ENCODE peak calls at places on chromosomes 3 and 15, in ten cellular contexts. S, N, Y, M, H, K, R, E, T and U are unnamed samples.

GRCh38 chr15:51121118-51121517 is 26.4 kb upstream of the TNFAIP8L3 start:
- DNase-seq in S (no peak), N (no peak), Y (peak; percentile 82), M (no peak), H (no peak), K (no peak), R (peak; percentile 36), E (no peak), T (peak; percentile 77), U (no peak)

GRCh38 chr3:27079427-27080105 is 289.6 kb downstream of the NEK10 start:
- DNase-seq in S (peak; percentile 21), N (no peak), Y (no peak), M (no peak), H (no peak), K (no peak), R (no peak), E (no peak), T (no peak), U (no peak)

GRCh38 chr15:29018406-29018805 is 132.6 kb downstream of the APBA2 start:
- DNase-seq in S (no peak), N (no peak), Y (no peak), M (no peak), H (peak; percentile 20), K (no peak), R (no peak), E (no peak), T (no peak), U (no peak)

GRCh38 chr15:92021765-92022164 is 168.3 kb downstream of the SLCO3A1 start:
- DNase-seq in S (no peak), N (no peak), Y (no peak), M (no peak), H (no peak), K (no peak), R (no peak), E (no peak), T (no peak), U (no peak)

GRCh38 chr15:52351206-52351907 is 55.8 kb upstream of the MYO5C start:
- DNase-seq in S (no peak), N (no peak), Y (no peak), M (no peak), H (no peak), K (peak; percentile 47), R (no peak), E (no peak), T (no peak), U (no peak)

GRCh38 chr3:48847586-48848423 is at the start of gene PRKAR2A:
- DNase-seq in S (peak; percentile 79), N (peak; percentile 65), Y (peak; percentile 94), M (peak; percentile 96), H (peak; percentile 92), K (peak; percentile 95), R (peak; percentile 96), E (peak; percentile 85), T (peak; percentile 49), U (peak; percentile 91)

GRCh38 chr3:101124125-101124524 is 130.9 kb upstream of the ABI3BP start:
- DNase-seq in S (no peak), N (no peak), Y (no peak), M (no peak), H (no peak), K (no peak), R (no peak), E (no peak), T (no peak), U (no peak)

GRCh38 chr3:2657408-2657807 is 452.8 kb downstream of the IL5RA start:
- DNase-seq in S (peak; percentile 11), N (no peak), Y (no peak), M (no peak), H (no peak), K (no peak), R (peak; percentile 12), E (no peak), T (no peak), U (no peak)

GRCh38 chr15:50816191-50816590 is 50.7 kb upstream of the SPPL2A start:
- DNase-seq in S (no peak), N (no peak), Y (no peak), M (no peak), H (peak; percentile 68), K (peak; percentile 55), R (no peak), E (no peak), T (no peak), U (no peak)

GRCh38 chr15:35545316-35545824 is 595 bp downstream of the DPH6 start:
- DNase-seq in S (peak; percentile 62), N (no peak), Y (peak; percentile 69), M (peak; percentile 63), H (peak; percentile 57), K (peak; percentile 63), R (peak; percentile 57), E (peak; percentile 56), T (peak; percentile 24), U (peak; percentile 47)

GRCh38 chr15:67281714-67282113 is 27.1 kb downstream of the IQCH start:
- DNase-seq in S (no peak), N (no peak), Y (no peak), M (no peak), H (no peak), K (no peak), R (no peak), E (no peak), T (no peak), U (no peak)

GRCh38 chr3:173745952-173746682 is 348.6 kb downstream of the NLGN1 start:
- DNase-seq in S (peak; percentile 10), N (no peak), Y (no peak), M (no peak), H (peak; percentile 6), K (no peak), R (peak; percentile 9), E (no peak), T (no peak), U (no peak)

GRCh38 chr3:78825118-78825857 is 942.5 kb downstream of the ROBO1 start:
- DNase-seq in S (no peak), N (no peak), Y (no peak), M (no peak), H (no peak), K (no peak), R (no peak), E (no peak), T (no peak), U (no peak)

GRCh38 chr3:42440924-42441323 is 30.5 kb upstream of the LYZL4 start:
- DNase-seq in S (no peak), N (no peak), Y (no peak), M (no peak), H (no peak), K (no peak), R (no peak), E (no peak), T (no peak), U (no peak)

GRCh38 chr3:50124363-50125226 is 30.5 kb upstream of the SEMA3F start:
- DNase-seq in S (no peak), N (no peak), Y (peak; percentile 60), M (peak; percentile 45), H (no peak), K (peak; percentile 44), R (no peak), E (no peak), T (no peak), U (no peak)

GRCh38 chr3:187871204-187871591 is 125.9 kb upstream of the BCL6 start:
- DNase-seq in S (no peak), N (no peak), Y (no peak), M (no peak), H (no peak), K (no peak), R (no peak), E (no peak), T (no peak), U (no peak)

GRCh38 chr3:111012388-111013248 is 59.0 kb upstream of the NECTIN3 start:
- DNase-seq in S (peak; percentile 6), N (no peak), Y (no peak), M (no peak), H (peak; percentile 15), K (no peak), R (peak; percentile 16), E (peak; percentile 25), T (no peak), U (no peak)

GRCh38 chr15:40957581-40958051 is 4.3 kb downstream of the CHAC1 start:
- DNase-seq in S (peak; percentile 36), N (no peak), Y (peak; percentile 91), M (peak; percentile 94), H (peak; percentile 94), K (no peak), R (no peak), E (no peak), T (no peak), U (peak; percentile 68)

DNA sequence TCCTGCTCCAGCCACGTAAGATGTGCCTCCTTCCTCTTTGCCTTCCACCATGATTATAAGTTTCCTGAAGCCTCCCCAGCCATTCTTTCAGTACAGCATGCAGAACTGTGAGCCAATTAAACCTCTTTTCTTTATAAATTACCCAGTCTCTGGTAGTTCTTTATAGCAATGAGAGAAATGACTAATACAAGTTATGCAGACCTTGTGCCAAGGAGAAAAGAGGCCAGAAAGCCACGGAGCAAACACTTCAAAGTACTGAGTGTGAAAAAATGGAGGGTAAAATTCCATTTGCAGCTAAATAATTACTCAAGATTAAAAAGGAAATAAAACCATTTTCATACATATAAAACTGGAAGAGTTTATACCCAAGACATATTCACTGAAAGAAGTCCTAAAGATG is 213.6 kb upstream of the LINGO1 start:
- DNase-seq in S (no peak), N (no peak), Y (no peak), M (no peak), H (no peak), K (no peak), R (no peak), E (no peak), T (no peak), U (no peak)
- H3K9me3 ChIP-seq in S (no peaks in the 10 kb centered on the region), N (peaks cover 8% of the 10 kb centered on the region), Y (peaks cover 22% of the 10 kb centered on the region), M (peaks cover 6% of the 10 kb centered on the region), H (no peaks in the 10 kb centered on the region), K (peaks cover 5% of the 10 kb centered on the region), R (no peaks in the 10 kb centered on the region), E (peaks cover 19% of the 10 kb centered on the region), T (peaks cover 4% of the 10 kb centered on the region), U (peaks cover 25% of the 10 kb centered on the region)

GRCh38 chr15:27201425-27201824 is 230.4 kb downstream of the GABRG3 start:
- DNase-seq in S (no peak), N (no peak), Y (no peak), M (no peak), H (no peak), K (no peak), R (no peak), E (no peak), T (no peak), U (no peak)
- H3K9me3 ChIP-seq in S (peaks cover 58% of the 10 kb centered on the region), N (no peaks in the 10 kb centered on the region), Y (no peaks in the 10 kb centered on the region), M (no peaks in the 10 kb centered on the region), H (no peaks in the 10 kb centered on the region), K (no peaks in the 10 kb centered on the region), R (no peaks in the 10 kb centered on the region), E (no peaks in the 10 kb centered on the region), T (no peaks in the 10 kb centered on the region), U (peaks cover 4% of the 10 kb centered on the region)

GRCh38 chr15:79923515-79924169 is 26.8 kb upstream of the MTHFS start:
- DNase-seq in S (peak; percentile 97), N (peak; percentile 99), Y (peak; percentile 96), M (peak; percentile 94), H (peak; percentile 98), K (peak; percentile 98), R (peak; percentile 99), E (peak; percentile 99), T (peak; percentile 81), U (peak; percentile 93)
- H3K9me3 ChIP-seq in S (peaks cover 31% of the 10 kb centered on the region), N (peaks cover 35% of the 10 kb centered on the region), Y (peaks cover 27% of the 10 kb centered on the region), M (peaks cover 29% of the 10 kb centered on the region), H (no peaks in the 10 kb centered on the region), K (peaks cover 26% of the 10 kb centered on the region), R (no peaks in the 10 kb centered on the region), E (peaks cover 31% of the 10 kb centered on the region), T (peaks cover 42% of the 10 kb centered on the region), U (peaks cover 37% of the 10 kb centered on the region)

DNA sequence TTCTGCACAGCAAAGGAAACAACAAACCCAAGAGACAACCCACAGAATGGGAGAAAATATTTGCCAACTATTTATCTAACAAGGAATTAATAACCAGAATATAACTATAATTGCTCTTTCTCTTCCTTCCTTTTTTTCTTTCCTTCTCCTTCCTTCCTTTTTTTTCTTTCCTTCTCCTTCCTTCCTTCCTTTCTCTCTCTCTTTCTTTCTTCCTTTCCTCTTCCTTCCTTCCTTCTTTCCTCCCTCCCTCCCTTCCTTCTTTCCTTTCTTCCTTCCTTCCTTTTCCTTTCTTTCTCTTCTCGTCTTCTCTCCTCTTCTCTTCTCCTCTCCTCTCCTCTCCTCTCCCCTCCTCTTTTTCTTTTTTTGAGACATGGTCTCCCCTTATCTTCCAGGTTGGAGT is 345.4 kb upstream of the ARRDC4 start:
- DNase-seq in S (no peak), N (no peak), Y (no peak), M (no peak), H (no peak), K (no peak), R (no peak), E (no peak), T (no peak), U (no peak)
- H3K9me3 ChIP-seq in S (no peaks in the 10 kb centered on the region), N (peaks cover 4% of the 10 kb centered on the region), Y (peaks cover 13% of the 10 kb centered on the region), M (peaks cover 16% of the 10 kb centered on the region), H (no peaks in the 10 kb centered on the region), K (peaks cover 7% of the 10 kb centered on the region), R (no peaks in the 10 kb centered on the region), E (no peaks in the 10 kb centered on the region), T (peaks cover 11% of the 10 kb centered on the region), U (peaks cover 48% of the 10 kb centered on the region)